ENCODE peak calls at places on chromosome 2, in five cellular contexts. E, B, U, S and N are unnamed samples.
A peak's percentile ranks its signal among the peaks of the same experiment; 100 is the strongest.

GRCh38 chr2:53827398-53828175 is 32.2 kb downstream of the GPR75 start:
- DNase-seq in E (no peak), B (no peak), U (no peak), S (no peak), N (no peak)

GRCh38 chr2:39632871-39633270 is 32.8 kb upstream of the TMEM178A start:
- DNase-seq in E (no peak), B (no peak), U (no peak), S (peak; percentile 31), N (no peak)

GRCh38 chr2:62660582-62661262 is 44.8 kb upstream of the EHBP1 start:
- DNase-seq in E (no peak), B (no peak), U (no peak), S (no peak), N (no peak)

GRCh38 chr2:2788076-2788475 is 457.0 kb upstream of the MYT1L start:
- DNase-seq in E (no peak), B (no peak), U (no peak), S (no peak), N (no peak)

GRCh38 chr2:238688197-238689153 is 159.4 kb upstream of the TWIST2 start:
- DNase-seq in E (no peak), B (no peak), U (no peak), S (no peak), N (no peak)

GRCh38 chr2:172931256-172931894 is 144.3 kb upstream of the MAP3K20 start:
- DNase-seq in E (no peak), B (no peak), U (no peak), S (no peak), N (no peak)

GRCh38 chr2:172226244-172227061 is 123.8 kb upstream of the DLX2 start:
- DNase-seq in E (no peak), B (peak; percentile 66), U (no peak), S (no peak), N (no peak)

GRCh38 chr2:75098856-75099255 is 100.5 kb downstream of the TACR1 start:
- DNase-seq in E (peak; percentile 9), B (no peak), U (no peak), S (no peak), N (no peak)

GRCh38 chr2:241809383-241810303 is 650 bp downstream of the NEU4 start:
- DNase-seq in E (peak; percentile 14), B (no peak), U (no peak), S (no peak), N (no peak)

GRCh38 chr2:38074047-38074774 is 1.7 kb downstream of the CYP1B1 start:
- DNase-seq in E (no peak), B (no peak), U (no peak), S (no peak), N (no peak)